ENCODE peak calls at places on chromosomes 4 and X, in nine cellular contexts. E is right atrium auricular region; H is HEK293T; T is CD4-positive, alpha-beta T cell; Y is NCI-H524; B is NCI-H1092; J is activated CD4-positive, alpha-beta T cell treated with anti-CD3 and anti-CD28 coated beads, Interleukin-2, amount 50 U/mL, for 24 hours; D is AG08396; A is pulmonary artery endothelial cell. U is an unnamed sample.

GRCh38 chr4:79015406-79015805 is 76.2 kb upstream of the PAQR3 start:
- DNase-seq in A (no peak), H (no peak), Y (peak; percentile 87), J (no peak), D (no peak), T (no peak), E (no peak), B (no peak), U (no peak)

GRCh38 chr4:72974694-72975487 is 94.6 kb downstream of the COX18 start:
- DNase-seq in D (peak; percentile 8), Y (no peak), J (no peak), A (peak; percentile 13), B (no peak), E (no peak), H (peak; percentile 24), T (no peak), U (no peak)

GRCh38 chrX:102808336-102808735 is 87.8 kb downstream of the GPRASP3 start:
- DNase-seq in T (no peak), Y (no peak), J (no peak), A (no peak), H (no peak), E (no peak), D (no peak), B (no peak), U (no peak)

GRCh38 chr4:186296481-186296880 is 30.5 kb downstream of the F11 start:
- DNase-seq in T (no peak), A (no peak), D (no peak), B (no peak), J (no peak), H (no peak), Y (no peak), E (no peak), U (no peak)

GRCh38 chrX:110966839-110967238 is 129.2 kb upstream of the PAK3 start:
- DNase-seq in B (no peak), H (no peak), E (no peak), J (no peak), D (no peak), A (no peak), Y (no peak), T (no peak), U (no peak)

GRCh38 chrX:7147431-7147977 is at the start of gene STS:
- DNase-seq in D (no peak), Y (peak; percentile 54), E (peak; percentile 60), J (peak; percentile 9), A (no peak), B (peak; percentile 25), T (peak; percentile 22), H (no peak), U (peak; percentile 44)

GRCh38 chrX:144259054-144259453 is 375.2 kb downstream of the UBE2NL start:
- DNase-seq in D (no peak), Y (no peak), J (no peak), T (no peak), B (no peak), H (no peak), A (no peak), E (no peak), U (no peak)

GRCh38 chr4:4918067-4918466 is 58.6 kb downstream of the MSX1 start:
- DNase-seq in J (no peak), B (no peak), D (no peak), E (no peak), H (no peak), A (no peak), Y (no peak), T (no peak), U (no peak)

GRCh38 chrX:153460826-153461225 is 9.6 kb downstream of the HAUS7 start:
- DNase-seq in E (no peak), H (peak; percentile 79), T (peak; percentile 39), B (peak; percentile 18), J (no peak), A (peak; percentile 13), D (peak; percentile 52), Y (peak; percentile 5), U (no peak)

GRCh38 chr4:72555377-72555831 is 13.6 kb downstream of the ADAMTS3 start:
- DNase-seq in H (no peak), Y (no peak), D (no peak), J (no peak), E (no peak), T (no peak), B (no peak), A (no peak), U (no peak)

GRCh38 chr4:157804169-157804543 is 368.7 kb downstream of the GASK1B start:
- DNase-seq in E (no peak), D (no peak), T (no peak), A (no peak), J (no peak), H (no peak), Y (no peak), B (no peak), U (no peak)

GRCh38 chr4:109746728-109747127 is 16.9 kb upstream of the PLA2G12A start:
- DNase-seq in H (no peak), D (no peak), Y (no peak), A (no peak), J (no peak), E (no peak), B (no peak), T (no peak), U (no peak)

GRCh38 chr4:25439913-25440477 is 62.9 kb downstream of the ANAPC4 start:
- DNase-seq in H (peak; percentile 60), Y (peak; percentile 44), E (peak; percentile 64), A (peak; percentile 50), B (peak; percentile 79), T (peak; percentile 9), J (no peak), D (peak; percentile 75), U (no peak)

GRCh38 chr4:148901075-148901705 is 459.0 kb upstream of the NR3C2 start:
- DNase-seq in A (no peak), Y (no peak), T (no peak), D (no peak), B (no peak), H (no peak), E (no peak), J (no peak), U (no peak)

GRCh38 chr4:8324640-8325239 is 55.2 kb downstream of the HTRA3 start:
- DNase-seq in A (no peak), H (no peak), Y (no peak), J (no peak), D (no peak), E (peak; percentile 54), B (no peak), T (no peak), U (no peak)

GRCh38 chrX:136185409-136186022 is 38.2 kb downstream of the FHL1 start:
- DNase-seq in J (no peak), A (no peak), H (no peak), B (no peak), T (no peak), E (no peak), Y (no peak), D (peak; percentile 20), U (no peak)

GRCh38 chr4:83890231-83890630 is 354.3 kb downstream of the GPAT3 start:
- DNase-seq in H (no peak), J (no peak), Y (no peak), E (no peak), T (no peak), A (no peak), B (no peak), D (no peak), U (no peak)

GRCh38 chr4:80073362-80074008 is 456 bp upstream of the ANTXR2 start:
- DNase-seq in Y (no peak), H (no peak), D (no peak), E (no peak), T (no peak), A (no peak), J (no peak), B (no peak), U (no peak)

GRCh38 chr4:26360864-26361263 is 40.0 kb downstream of the RBPJ start:
- DNase-seq in T (no peak), Y (no peak), D (no peak), H (no peak), B (no peak), E (no peak), J (no peak), A (no peak), U (no peak)

GRCh38 chrX:154800508-154801207 is 4.6 kb downstream of the MPP1 start:
- DNase-seq in B (peak; percentile 31), H (no peak), D (no peak), E (no peak), J (no peak), T (no peak), Y (no peak), A (no peak), U (no peak)

GRCh38 chr4:8705161-8706145 is 112.9 kb downstream of the CPZ start:
- DNase-seq in T (no peak), H (no peak), D (no peak), A (no peak), B (no peak), Y (no peak), J (no peak), E (no peak), U (no peak)

GRCh38 chr4:825969-826330 is at the start of gene CPLX1:
- DNase-seq in Y (no peak), D (peak; percentile 83), J (no peak), T (no peak), A (no peak), E (no peak), H (peak; percentile 84), B (peak; percentile 39), U (no peak)

GRCh38 chr4:81919810-81920209 is 448.1 kb upstream of the RASGEF1B start:
- DNase-seq in A (no peak), D (no peak), B (no peak), E (no peak), T (no peak), J (no peak), Y (no peak), H (no peak), U (no peak)

GRCh38 chrX:39133971-39134370 is 332.7 kb downstream of the MID1IP1 start:
- DNase-seq in D (no peak), J (no peak), T (no peak), B (peak; percentile 16), A (no peak), E (no peak), H (no peak), Y (peak; percentile 62), U (no peak)

GRCh38 chr4:100379583-100380105 is 138.2 kb downstream of the EMCN start:
- DNase-seq in Y (no peak), H (no peak), E (no peak), D (no peak), T (no peak), A (no peak), B (no peak), J (no peak), U (no peak)

U was measured in breast epithelium.